ENCODE peak calls at places on chromosomes 7 and 10, in four cellular contexts. One of them, this sample, is unnamed.

GRCh38 chr10:68625316-68625921 is 65.3 kb downstream of the TET1 start:
- DNase-seq in DND-41: no peak
- DNase-seq in psoas muscle: no peak
- DNase-seq in Peyer's patch: no peak
- DNase-seq in this sample: no peak

GRCh38 chr10:94357193-94357592 is 5.5 kb downstream of the NOC3L start:
- DNase-seq in DND-41: no peak
- DNase-seq in Peyer's patch: no peak
- DNase-seq in psoas muscle: no peak
- DNase-seq in this sample: no peak

GRCh38 chr7:100670074-100670473 is 3.5 kb upstream of the GNB2 start:
- DNase-seq in DND-41: no peak
- DNase-seq in Peyer's patch: no peak
- DNase-seq in psoas muscle: no peak
- DNase-seq in this sample: no peak

GRCh38 chr10:133616371-133617130 is 10.0 kb downstream of the FRG2B start:
- DNase-seq in DND-41: no peak
- DNase-seq in Peyer's patch: no peak
- DNase-seq in psoas muscle: no peak
- DNase-seq in this sample: peak; percentile 38

GRCh38 chr7:115066050-115066449 is 144.2 kb downstream of the MDFIC start:
- DNase-seq in DND-41: peak; percentile 32
- DNase-seq in Peyer's patch: no peak
- DNase-seq in psoas muscle: peak; percentile 10
- DNase-seq in this sample: no peak

GRCh38 chr10:18683427-18683826 is 24.2 kb downstream of the ARL5B start:
- DNase-seq in Peyer's patch: no peak
- DNase-seq in DND-41: no peak
- DNase-seq in psoas muscle: no peak
- DNase-seq in this sample: no peak

GRCh38 chr10:131829156-131829930 is 71.5 kb upstream of the PPP2R2D start:
- DNase-seq in psoas muscle: no peak
- DNase-seq in DND-41: no peak
- DNase-seq in Peyer's patch: no peak
- DNase-seq in this sample: peak; percentile 39

GRCh38 chr10:88735661-88736060 is 24.2 kb upstream of the LIPN start:
- DNase-seq in DND-41: no peak
- DNase-seq in Peyer's patch: no peak
- DNase-seq in psoas muscle: no peak
- DNase-seq in this sample: no peak

GRCh38 chr7:128454808-128455555 is 696 bp upstream of the HILPDA start:
- DNase-seq in DND-41: no peak
- DNase-seq in Peyer's patch: no peak
- DNase-seq in psoas muscle: no peak
- DNase-seq in this sample: peak; percentile 31

GRCh38 chr7:128452552-128452951 is 3.1 kb upstream of the HILPDA start:
- DNase-seq in DND-41: no peak
- DNase-seq in psoas muscle: no peak
- DNase-seq in Peyer's patch: no peak
- DNase-seq in this sample: no peak

GRCh38 chr7:128453836-128454804 is 1.6 kb upstream of the HILPDA start:
- DNase-seq in psoas muscle: peak; percentile 87
- DNase-seq in DND-41: no peak
- DNase-seq in Peyer's patch: peak; percentile 26
- DNase-seq in this sample: peak; percentile 55

GRCh38 chr7:128458956-128459355 is 3.3 kb downstream of the HILPDA start:
- DNase-seq in psoas muscle: no peak
- DNase-seq in Peyer's patch: no peak
- DNase-seq in DND-41: no peak
- DNase-seq in this sample: no peak

GRCh38 chr7:128455556-128456254 is at the start of gene HILPDA:
- DNase-seq in DND-41: peak; percentile 93
- DNase-seq in psoas muscle: peak; percentile 96
- DNase-seq in Peyer's patch: peak; percentile 83
- DNase-seq in this sample: peak; percentile 97
- TF ChIP-seq CTCF in DND-41: no peak
- TF ChIP-seq CTCF in psoas muscle: no peak
- TF ChIP-seq CTCF in Peyer's patch: peak; percentile 29
- TF ChIP-seq CTCF in this sample: no peak

GRCh38 chr10:95469676-95470075 is 91.5 kb downstream of the SORBS1 start:
- DNase-seq in Peyer's patch: no peak
- DNase-seq in psoas muscle: no peak
- DNase-seq in DND-41: no peak
- DNase-seq in this sample: no peak
- H3K4me1 ChIP-seq in Peyer's patch: no peaks in the 10 kb centered on the region
- H3K4me1 ChIP-seq in psoas muscle: peaks cover 81% of the 10 kb centered on the region
- H3K4me1 ChIP-seq in DND-41: no peaks in the 10 kb centered on the region
- H3K4me1 ChIP-seq in this sample: peaks cover 26% of the 10 kb centered on the region

DNA sequence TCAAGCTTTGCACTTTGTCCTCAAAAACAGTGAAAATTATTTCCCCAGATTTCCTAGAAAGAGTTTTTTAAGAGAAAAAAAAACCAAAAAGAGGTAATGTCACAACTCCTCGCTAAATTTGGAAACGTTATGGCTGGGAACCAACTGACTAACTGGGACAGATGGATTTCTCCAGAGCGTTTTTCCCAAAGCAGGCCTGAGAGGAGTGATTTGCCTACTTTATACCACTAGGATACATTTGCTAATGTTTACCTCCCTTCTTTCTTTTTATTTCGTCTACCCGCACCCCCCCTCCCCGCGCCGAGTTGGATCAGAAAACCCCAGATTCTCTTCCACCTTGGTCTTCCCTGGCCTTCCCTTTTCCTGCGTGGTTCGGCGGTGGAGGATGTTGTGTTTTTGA is 7.2 kb downstream of the CPA2 start:
- DNase-seq in DND-41: no peak
- DNase-seq in psoas muscle: no peak
- DNase-seq in Peyer's patch: no peak
- DNase-seq in this sample: peak; percentile 13
- H3K4me3 ChIP-seq in DND-41: no peak overlapping the region
- H3K4me3 ChIP-seq in psoas muscle: no peak overlapping the region
- H3K4me3 ChIP-seq in Peyer's patch: peak overlapping the region; percentile 16
- H3K4me3 ChIP-seq in this sample: no peak overlapping the region

GRCh38 chr7:19617921-19618320 is 90.9 kb downstream of the POLR1F start:
- DNase-seq in psoas muscle: no peak
- DNase-seq in Peyer's patch: no peak
- DNase-seq in DND-41: no peak
- DNase-seq in this sample: no peak

GRCh38 chr7:19620470-19620869 is 88.4 kb downstream of the POLR1F start:
- DNase-seq in DND-41: no peak
- DNase-seq in psoas muscle: no peak
- DNase-seq in Peyer's patch: no peak
- DNase-seq in this sample: no peak

GRCh38 chr7:19623676-19624075 is 85.2 kb downstream of the POLR1F start:
- DNase-seq in psoas muscle: no peak
- DNase-seq in Peyer's patch: no peak
- DNase-seq in DND-41: no peak
- DNase-seq in this sample: no peak

GRCh38 chr7:19619122-19619521 is 89.7 kb downstream of the POLR1F start:
- DNase-seq in Peyer's patch: no peak
- DNase-seq in psoas muscle: no peak
- DNase-seq in DND-41: no peak
- DNase-seq in this sample: no peak

GRCh38 chr7:19621740-19622139 is 87.1 kb downstream of the POLR1F start:
- DNase-seq in Peyer's patch: no peak
- DNase-seq in psoas muscle: no peak
- DNase-seq in DND-41: no peak
- DNase-seq in this sample: no peak
- TF ChIP-seq CTCF in Peyer's patch: no peak
- TF ChIP-seq CTCF in psoas muscle: no peak
- TF ChIP-seq CTCF in DND-41: no peak
- TF ChIP-seq CTCF in this sample: no peak

GRCh38 chr7:44549457-44549856 is 8.3 kb upstream of the NPC1L1 start:
- DNase-seq in psoas muscle: no peak
- DNase-seq in DND-41: no peak
- DNase-seq in Peyer's patch: no peak
- DNase-seq in this sample: no peak

GRCh38 chr7:44541876-44542610 is 913 bp upstream of the NPC1L1 start:
- DNase-seq in psoas muscle: no peak
- DNase-seq in DND-41: no peak
- DNase-seq in Peyer's patch: no peak
- DNase-seq in this sample: no peak

GRCh38 chr7:44548893-44549292 is 7.8 kb upstream of the NPC1L1 start:
- DNase-seq in Peyer's patch: no peak
- DNase-seq in DND-41: no peak
- DNase-seq in psoas muscle: no peak
- DNase-seq in this sample: no peak

GRCh38 chr7:44547536-44548221 is 6.5 kb upstream of the NPC1L1 start:
- DNase-seq in psoas muscle: no peak
- DNase-seq in DND-41: no peak
- DNase-seq in Peyer's patch: no peak
- DNase-seq in this sample: no peak
- H3K4me1 ChIP-seq in psoas muscle: no peaks in the 10 kb centered on the region
- H3K4me1 ChIP-seq in DND-41: no peaks in the 10 kb centered on the region
- H3K4me1 ChIP-seq in Peyer's patch: no peaks in the 10 kb centered on the region
- H3K4me1 ChIP-seq in this sample: peaks cover 3% of the 10 kb centered on the region

GRCh38 chr10:27319752-27320561 is 79.4 kb upstream of the ACBD5 start:
- DNase-seq in DND-41: no peak
- DNase-seq in psoas muscle: peak; percentile 64
- DNase-seq in Peyer's patch: peak; percentile 52
- DNase-seq in this sample: peak; percentile 38
- H3K4me3 ChIP-seq in DND-41: no peak overlapping the region
- H3K4me3 ChIP-seq in psoas muscle: peak overlapping the region; percentile 49
- H3K4me3 ChIP-seq in Peyer's patch: peak overlapping the region; percentile 38
- H3K4me3 ChIP-seq in this sample: no peak overlapping the region

DNA sequence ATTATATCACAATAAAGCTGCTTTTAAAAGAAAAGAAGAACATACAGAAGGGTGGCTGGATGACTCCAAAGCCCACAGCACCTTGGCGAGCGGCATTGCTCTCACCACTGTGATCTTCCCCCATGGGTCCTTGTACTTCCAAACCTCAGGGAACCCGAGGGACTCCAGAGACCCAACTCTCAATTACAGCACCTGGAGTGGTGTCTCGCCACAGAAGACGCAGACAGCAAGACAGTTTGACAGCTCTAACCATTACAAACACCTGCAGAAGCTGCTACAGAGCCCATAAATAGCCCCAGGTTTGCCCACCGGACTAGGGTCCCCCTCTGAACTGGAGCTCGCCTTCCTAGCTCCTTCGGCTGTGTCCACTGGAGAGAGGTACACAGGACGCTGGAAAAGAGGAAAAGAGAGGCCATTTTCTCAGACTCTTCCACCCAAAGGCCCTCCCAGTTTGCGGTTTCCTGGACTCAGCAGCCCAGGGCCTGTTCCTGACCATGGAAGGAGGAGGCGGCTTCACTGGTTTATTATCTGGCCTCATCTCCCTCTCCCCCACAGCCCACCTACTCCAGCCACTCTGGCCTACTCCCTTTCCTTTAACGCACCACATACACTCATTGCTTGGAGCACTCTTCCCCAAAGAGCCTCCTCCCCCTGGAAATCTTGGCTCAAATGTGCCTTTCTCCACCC is 1.9 kb downstream of the PIK3AP1 start:
- DNase-seq in psoas muscle: no peak
- DNase-seq in DND-41: peak; percentile 45
- DNase-seq in Peyer's patch: no peak
- DNase-seq in this sample: no peak
- TF ChIP-seq CTCF in psoas muscle: no peak
- TF ChIP-seq CTCF in DND-41: no peak
- TF ChIP-seq CTCF in Peyer's patch: no peak
- TF ChIP-seq CTCF in this sample: no peak

GRCh38 chr10:44947356-44948152 is 12.0 kb upstream of the RASSF4 start:
- DNase-seq in DND-41: no peak
- DNase-seq in Peyer's patch: peak; percentile 29
- DNase-seq in psoas muscle: no peak
- DNase-seq in this sample: no peak

GRCh38 chr10:44950326-44951225 is 9.0 kb upstream of the RASSF4 start:
- DNase-seq in DND-41: no peak
- DNase-seq in Peyer's patch: peak; percentile 12
- DNase-seq in psoas muscle: no peak
- DNase-seq in this sample: no peak

GRCh38 chr10:44949915-44950314 is 9.7 kb upstream of the RASSF4 start:
- DNase-seq in Peyer's patch: no peak
- DNase-seq in psoas muscle: no peak
- DNase-seq in DND-41: no peak
- DNase-seq in this sample: no peak

GRCh38 chr10:44949127-44949802 is 10.3 kb upstream of the RASSF4 start:
- DNase-seq in DND-41: no peak
- DNase-seq in Peyer's patch: no peak
- DNase-seq in psoas muscle: no peak
- DNase-seq in this sample: no peak

GRCh38 chr10:44948713-44949112 is 10.9 kb upstream of the RASSF4 start:
- DNase-seq in psoas muscle: no peak
- DNase-seq in Peyer's patch: no peak
- DNase-seq in DND-41: no peak
- DNase-seq in this sample: no peak
- H3K4me1 ChIP-seq in psoas muscle: peaks cover 12% of the 10 kb centered on the region
- H3K4me1 ChIP-seq in Peyer's patch: no peaks in the 10 kb centered on the region
- H3K4me1 ChIP-seq in DND-41: no peaks in the 10 kb centered on the region
- H3K4me1 ChIP-seq in this sample: no peaks in the 10 kb centered on the region

GRCh38 chr7:155212301-155213015 is 85.2 kb upstream of the INSIG1 start:
- DNase-seq in Peyer's patch: no peak
- DNase-seq in DND-41: no peak
- DNase-seq in psoas muscle: no peak
- DNase-seq in this sample: no peak

GRCh38 chr7:155213385-155213784 is 84.3 kb upstream of the INSIG1 start:
- DNase-seq in DND-41: no peak
- DNase-seq in psoas muscle: no peak
- DNase-seq in Peyer's patch: no peak
- DNase-seq in this sample: no peak

GRCh38 chr7:155210386-155210785 is 87.3 kb upstream of the INSIG1 start:
- DNase-seq in Peyer's patch: no peak
- DNase-seq in DND-41: no peak
- DNase-seq in psoas muscle: no peak
- DNase-seq in this sample: no peak

GRCh38 chr7:155211173-155211572 is 86.5 kb upstream of the INSIG1 start:
- DNase-seq in DND-41: no peak
- DNase-seq in Peyer's patch: no peak
- DNase-seq in psoas muscle: no peak
- DNase-seq in this sample: no peak

GRCh38 chr7:155211761-155212160 is 85.9 kb upstream of the INSIG1 start:
- DNase-seq in psoas muscle: no peak
- DNase-seq in Peyer's patch: no peak
- DNase-seq in DND-41: no peak
- DNase-seq in this sample: no peak
- H3K4me3 ChIP-seq in psoas muscle: no peak overlapping the region
- H3K4me3 ChIP-seq in Peyer's patch: no peak overlapping the region
- H3K4me3 ChIP-seq in DND-41: no peak overlapping the region
- H3K4me3 ChIP-seq in this sample: no peak overlapping the region

GRCh38 chr10:7410800-7411670 is at the start of gene SFMBT2:
- DNase-seq in Peyer's patch: peak; percentile 58
- DNase-seq in psoas muscle: peak; percentile 64
- DNase-seq in DND-41: peak; percentile 74
- DNase-seq in this sample: peak; percentile 43
- TF ChIP-seq CTCF in Peyer's patch: no peak
- TF ChIP-seq CTCF in psoas muscle: peak; percentile 5
- TF ChIP-seq CTCF in DND-41: no peak
- TF ChIP-seq CTCF in this sample: no peak